ENCODE peak calls at places on chromosomes 1 and 21, in eight cellular contexts. W is 8988T, L is EH, A is dermis blood vessel endothelial cell, B is naive B cell, K is HT1080, O is heart right ventricle, N is H54. R is an unnamed sample.

GRCh38 chr21:45006536-45007079 is 66.8 kb downstream of the SLX9 start:
- DNase-seq in B (no peak), N (no peak), L (no peak), A (no peak), O (no peak), K (no peak), W (no peak), R (no peak)

GRCh38 chr1:23066075-23066474 is 46.8 kb downstream of the KDM1A start:
- DNase-seq in N (no peak), K (no peak), L (no peak), A (no peak), W (no peak), B (no peak), O (no peak), R (no peak)

GRCh38 chr1:3628445-3628844 is 3.6 kb downstream of the TPRG1L start:
- DNase-seq in O (no peak), B (no peak), W (no peak), A (no peak), K (no peak), N (no peak), L (no peak), R (no peak)

GRCh38 chr1:205961405-205961804 is 18.1 kb upstream of the SLC26A9 start:
- DNase-seq in L (peak; percentile 43), B (no peak), N (no peak), O (no peak), W (no peak), A (peak; percentile 58), K (peak; percentile 27), R (no peak)

GRCh38 chr1:100538935-100539835 is 1.2 kb downstream of the GPR88 start:
- DNase-seq in W (no peak), B (no peak), A (peak; percentile 38), L (peak; percentile 8), K (peak; percentile 8), O (peak; percentile 34), N (no peak), R (no peak)

GRCh38 chr1:159307338-159307737 is 5.2 kb downstream of the FCER1A start:
- DNase-seq in K (no peak), L (no peak), W (no peak), B (no peak), N (no peak), O (no peak), A (no peak), R (no peak)

GRCh38 chr1:169670836-169671235 is 40.6 kb downstream of the SELL start:
- DNase-seq in A (peak; percentile 91), O (no peak), B (no peak), K (no peak), W (no peak), L (no peak), N (no peak), R (no peak)

GRCh38 chr1:21335750-21336168 is 45.5 kb upstream of the ECE1 start:
- DNase-seq in K (peak; percentile 68), O (no peak), L (no peak), W (no peak), A (no peak), B (no peak), N (no peak), R (no peak)

GRCh38 chr21:31509108-31510017 is 150.1 kb upstream of the SOD1 start:
- DNase-seq in O (no peak), B (no peak), A (no peak), L (no peak), N (peak; percentile 92), W (no peak), K (peak; percentile 49), R (peak; percentile 67)

GRCh38 chr21:34967509-34968289 is 81.4 kb downstream of the RUNX1 start:
- DNase-seq in B (no peak), N (peak; percentile 27), K (peak; percentile 72), A (no peak), W (no peak), O (no peak), L (peak; percentile 64), R (no peak)

GRCh38 chr21:33324311-33325221 is at the start of gene IFNAR1:
- DNase-seq in K (peak; percentile 98), B (peak; percentile 96), N (peak; percentile 85), W (peak; percentile 67), O (peak; percentile 99), L (peak; percentile 98), A (peak; percentile 100), R (peak; percentile 94)

GRCh38 chr1:237166031-237166430 is 124.0 kb downstream of the RYR2 start:
- DNase-seq in K (no peak), O (no peak), N (no peak), B (no peak), A (no peak), W (no peak), L (no peak), R (no peak)

GRCh38 chr1:54480201-54480848 is 67.7 kb upstream of the ACOT11 start:
- DNase-seq in N (no peak), W (no peak), A (no peak), K (no peak), L (peak; percentile 45), O (no peak), B (peak; percentile 37), R (no peak)

GRCh38 chr21:33348728-33349127 is 24.0 kb downstream of the IFNAR1 start:
- DNase-seq in W (no peak), A (peak; percentile 77), N (no peak), K (no peak), O (no peak), B (no peak), L (no peak), R (no peak)

GRCh38 chr21:15301736-15302135 is 236.9 kb upstream of the NRIP1 start:
- DNase-seq in L (no peak), A (peak; percentile 7), B (no peak), O (no peak), K (peak; percentile 48), N (no peak), W (no peak), R (no peak)

GRCh38 chr1:61254629-61255323 is 172.4 kb downstream of the NFIA start:
- DNase-seq in O (no peak), B (no peak), N (no peak), K (no peak), L (peak; percentile 39), W (no peak), A (peak; percentile 41), R (no peak)

GRCh38 chr1:11979453-11979817 is 809 bp upstream of the MFN2 start:
- DNase-seq in W (no peak), O (no peak), B (no peak), L (no peak), K (no peak), N (no peak), A (no peak), R (no peak)

GRCh38 chr21:9755611-9756010 is 765.8 kb upstream of the TPTE start:
- DNase-seq in L (no peak), A (no peak), O (no peak), W (no peak), B (no peak), N (no peak), K (no peak), R (no peak)

GRCh38 chr1:35442737-35443136 is 114.5 kb downstream of the KIAA0319L start:
- DNase-seq in K (no peak), N (no peak), B (no peak), A (no peak), W (no peak), L (no peak), O (no peak), R (no peak)

GRCh38 chr1:119310301-119310700 is 58.3 kb upstream of the HAO2 start:
- DNase-seq in O (no peak), A (no peak), L (no peak), N (no peak), B (no peak), K (no peak), W (no peak), R (no peak)

GRCh38 chr21:42913461-42913860 is 12.0 kb downstream of the ERVH48-1 start:
- DNase-seq in O (no peak), W (no peak), K (no peak), N (no peak), L (peak; percentile 43), A (no peak), B (no peak), R (no peak)

GRCh38 chr1:207702317-207702716 is 49.5 kb upstream of the CD46 start:
- DNase-seq in N (no peak), K (no peak), O (no peak), B (no peak), L (peak; percentile 13), A (no peak), W (no peak), R (no peak)

GRCh38 chr1:246160905-246161304 is 346.2 kb downstream of the SMYD3 start:
- DNase-seq in A (no peak), O (no peak), N (no peak), B (no peak), K (no peak), W (no peak), L (no peak), R (no peak)

GRCh38 chr1:13700521-13701273 is 709 bp downstream of the PRDM2 start:
- DNase-seq in O (peak; percentile 41), W (peak; percentile 28), L (peak; percentile 29), K (no peak), N (no peak), A (peak; percentile 52), B (peak; percentile 79), R (no peak)

GRCh38 chr1:177091036-177091435 is 73.5 kb downstream of the ASTN1 start:
- DNase-seq in L (peak; percentile 78), K (peak; percentile 32), N (no peak), B (no peak), O (no peak), W (no peak), A (no peak), R (no peak)

GRCh38 chr1:17287377-17287776 is 20.6 kb upstream of the PADI4 start:
- DNase-seq in O (no peak), A (no peak), N (peak; percentile 61), L (peak; percentile 94), W (peak; percentile 50), K (peak; percentile 93), B (no peak), R (no peak)

GRCh38 chr1:104098837-104099236 is 349.1 kb downstream of the AMY1C start:
- DNase-seq in W (no peak), K (no peak), L (no peak), O (no peak), B (no peak), A (no peak), N (no peak), R (no peak)

GRCh38 chr1:221897312-221897711 is 155.4 kb upstream of the DUSP10 start:
- DNase-seq in W (no peak), N (no peak), B (no peak), L (peak; percentile 92), K (no peak), O (no peak), A (no peak), R (no peak)

GRCh38 chr1:48761411-48761810 is 15.3 kb downstream of the BEND5 start:
- DNase-seq in N (no peak), K (peak; percentile 35), L (peak; percentile 3), O (no peak), B (no peak), W (no peak), A (no peak), R (no peak)

GRCh38 chr1:1282998-1283397 is 2.8 kb downstream of the SCNN1D start:
- DNase-seq in O (peak; percentile 10), K (peak; percentile 81), B (no peak), L (peak; percentile 25), N (no peak), W (no peak), A (peak; percentile 39), R (no peak)

GRCh38 chr1:165539908-165540307 is 3.9 kb upstream of the LRRC52 start:
- DNase-seq in N (no peak), K (no peak), L (no peak), W (no peak), B (no peak), A (no peak), O (no peak), R (no peak)

GRCh38 chr1:117842408-117843170 is 86.8 kb downstream of the GDAP2 start:
- DNase-seq in K (peak; percentile 48), W (no peak), O (no peak), N (no peak), A (no peak), L (peak; percentile 46), B (no peak), R (peak; percentile 12)

GRCh38 chr21:45082715-45083114 is 8.3 kb downstream of the ADARB1 start:
- DNase-seq in O (no peak), A (no peak), B (no peak), L (no peak), K (no peak), W (no peak), N (no peak), R (no peak)

GRCh38 chr1:151199860-151200581 is 1.7 kb downstream of the PIP5K1A start:
- DNase-seq in B (no peak), L (peak; percentile 92), K (peak; percentile 80), O (no peak), N (peak; percentile 66), W (no peak), A (peak; percentile 55), R (no peak)